ENCODE peak calls at places on chromosome X, in six cellular contexts. C, R, M, D, I and A are unnamed samples.

GRCh38 chrX:109782994-109783711 is 50.1 kb upstream of the ACSL4 start:
- DNase-seq in C (no peak), R (no peak), M (no peak), D (peak; percentile 49), I (no peak), A (peak; percentile 8)

GRCh38 chrX:120560405-120560841 is 339 bp downstream of the CUL4B start:
- DNase-seq in C (peak; percentile 22), R (peak; percentile 8), M (no peak), D (peak; percentile 64), I (no peak), A (no peak)

GRCh38 chrX:34656842-34657780 is at the start of gene TMEM47:
- DNase-seq in C (peak; percentile 44), R (no peak), M (peak; percentile 27), D (peak; percentile 66), I (peak; percentile 81), A (no peak)

GRCh38 chrX:53086464-53086863 is 4.3 kb downstream of the TSPYL2 start:
- DNase-seq in C (no peak), R (no peak), M (no peak), D (peak; percentile 29), I (no peak), A (no peak)

GRCh38 chrX:130245441-130245840 is 23.3 kb downstream of the ZNF280C start:
- DNase-seq in C (peak; percentile 85), R (no peak), M (no peak), D (peak; percentile 76), I (no peak), A (no peak)

GRCh38 chrX:55714111-55714510 is 3.4 kb upstream of the RRAGB start:
- DNase-seq in C (no peak), R (no peak), M (no peak), D (no peak), I (no peak), A (no peak)

GRCh38 chrX:68045008-68045577 is 388.2 kb downstream of the OPHN1 start:
- DNase-seq in C (peak; percentile 46), R (no peak), M (peak; percentile 73), D (peak; percentile 8), I (no peak), A (no peak)

GRCh38 chrX:44306336-44306735 is 37.1 kb downstream of the EFHC2 start:
- DNase-seq in C (peak; percentile 4), R (no peak), M (peak; percentile 4), D (peak; percentile 12), I (peak; percentile 12), A (no peak)

GRCh38 chrX:45591650-45592049 is 391.0 kb upstream of the DIPK2B start:
- DNase-seq in C (no peak), R (no peak), M (no peak), D (no peak), I (no peak), A (no peak)

GRCh38 chrX:67296395-67296794 is 247.4 kb upstream of the AR start:
- DNase-seq in C (no peak), R (no peak), M (no peak), D (no peak), I (no peak), A (no peak)

GRCh38 chrX:125203379-125203736 is 116.3 kb upstream of the TEX13C start:
- DNase-seq in C (no peak), R (no peak), M (no peak), D (no peak), I (no peak), A (no peak)

GRCh38 chrX:10062352-10062751 is 94.4 kb upstream of the CLCN4 start:
- DNase-seq in C (no peak), R (no peak), M (no peak), D (no peak), I (no peak), A (no peak)

GRCh38 chrX:39805825-39806224 is 291.9 kb downstream of the BCOR start:
- DNase-seq in C (no peak), R (no peak), M (no peak), D (no peak), I (no peak), A (no peak)